ENCODE peak calls at places on chromosomes 1 and 21, in six cellular contexts. One of them, this sample, is unnamed.
A peak's percentile ranks its signal among the peaks of the same experiment; 100 is the strongest.

GRCh38 chr1:188958461-188959115 is 1519.1 kb downstream of the BRINP3 start:
- DNase-seq in T-helper 9 cell: no peak
- DNase-seq in HT-29: no peak
- DNase-seq in GM13976: no peak
- DNase-seq in H54: no peak
- DNase-seq in stimulated activated CD8-positive, alpha-beta memory T cell treated with anti-CD3 and anti-CD28 coated beads, Interleukin-4, amount 100 ng/mL, for 24 hours: no peak
- DNase-seq in this sample: no peak

GRCh38 chr1:19468397-19468956 is 16.9 kb downstream of the CAPZB start:
- DNase-seq in GM13976: no peak
- DNase-seq in stimulated activated CD8-positive, alpha-beta memory T cell treated with anti-CD3 and anti-CD28 coated beads, Interleukin-4, amount 100 ng/mL, for 24 hours: peak; percentile 47
- DNase-seq in T-helper 9 cell: peak; percentile 48
- DNase-seq in HT-29: peak; percentile 82
- DNase-seq in H54: no peak
- DNase-seq in this sample: no peak

GRCh38 chr1:112337028-112337531 is 58.9 kb upstream of the CTTNBP2NL start:
- DNase-seq in H54: peak; percentile 45
- DNase-seq in T-helper 9 cell: no peak
- DNase-seq in HT-29: peak; percentile 76
- DNase-seq in stimulated activated CD8-positive, alpha-beta memory T cell treated with anti-CD3 and anti-CD28 coated beads, Interleukin-4, amount 100 ng/mL, for 24 hours: no peak
- DNase-seq in GM13976: peak; percentile 30
- DNase-seq in this sample: peak; percentile 24

GRCh38 chr1:2443285-2444137 is 31.1 kb upstream of the PEX10 start:
- DNase-seq in HT-29: no peak
- DNase-seq in H54: no peak
- DNase-seq in GM13976: no peak
- DNase-seq in T-helper 9 cell: no peak
- DNase-seq in stimulated activated CD8-positive, alpha-beta memory T cell treated with anti-CD3 and anti-CD28 coated beads, Interleukin-4, amount 100 ng/mL, for 24 hours: no peak
- DNase-seq in this sample: no peak

GRCh38 chr1:232983375-232983774 is 33.0 kb downstream of the NTPCR start:
- DNase-seq in GM13976: no peak
- DNase-seq in HT-29: no peak
- DNase-seq in stimulated activated CD8-positive, alpha-beta memory T cell treated with anti-CD3 and anti-CD28 coated beads, Interleukin-4, amount 100 ng/mL, for 24 hours: no peak
- DNase-seq in H54: no peak
- DNase-seq in T-helper 9 cell: no peak
- DNase-seq in this sample: no peak

GRCh38 chr1:60041783-60042182 is 31.8 kb downstream of the C1orf87 start:
- DNase-seq in T-helper 9 cell: no peak
- DNase-seq in H54: no peak
- DNase-seq in HT-29: no peak
- DNase-seq in stimulated activated CD8-positive, alpha-beta memory T cell treated with anti-CD3 and anti-CD28 coated beads, Interleukin-4, amount 100 ng/mL, for 24 hours: no peak
- DNase-seq in GM13976: no peak
- DNase-seq in this sample: no peak

GRCh38 chr1:229751629-229752028 is 125.6 kb downstream of the URB2 start:
- DNase-seq in H54: no peak
- DNase-seq in GM13976: no peak
- DNase-seq in stimulated activated CD8-positive, alpha-beta memory T cell treated with anti-CD3 and anti-CD28 coated beads, Interleukin-4, amount 100 ng/mL, for 24 hours: no peak
- DNase-seq in T-helper 9 cell: no peak
- DNase-seq in HT-29: no peak
- DNase-seq in this sample: no peak

GRCh38 chr1:85274969-85275453 is 1.4 kb downstream of the BCL10 start:
- DNase-seq in HT-29: peak; percentile 69
- DNase-seq in stimulated activated CD8-positive, alpha-beta memory T cell treated with anti-CD3 and anti-CD28 coated beads, Interleukin-4, amount 100 ng/mL, for 24 hours: no peak
- DNase-seq in GM13976: no peak
- DNase-seq in H54: no peak
- DNase-seq in T-helper 9 cell: no peak
- DNase-seq in this sample: no peak

GRCh38 chr1:67896826-67897225 is 63.6 kb upstream of the GNG12 start:
- DNase-seq in T-helper 9 cell: no peak
- DNase-seq in stimulated activated CD8-positive, alpha-beta memory T cell treated with anti-CD3 and anti-CD28 coated beads, Interleukin-4, amount 100 ng/mL, for 24 hours: no peak
- DNase-seq in H54: no peak
- DNase-seq in HT-29: peak; percentile 69
- DNase-seq in GM13976: no peak
- DNase-seq in this sample: no peak

GRCh38 chr1:94792473-94792875 is 27.7 kb upstream of the SLC44A3 start:
- DNase-seq in GM13976: peak; percentile 47
- DNase-seq in H54: peak; percentile 15
- DNase-seq in T-helper 9 cell: no peak
- DNase-seq in HT-29: peak; percentile 19
- DNase-seq in stimulated activated CD8-positive, alpha-beta memory T cell treated with anti-CD3 and anti-CD28 coated beads, Interleukin-4, amount 100 ng/mL, for 24 hours: no peak
- DNase-seq in this sample: peak; percentile 64

GRCh38 chr1:9200441-9200840 is 34.1 kb upstream of the H6PD start:
- DNase-seq in stimulated activated CD8-positive, alpha-beta memory T cell treated with anti-CD3 and anti-CD28 coated beads, Interleukin-4, amount 100 ng/mL, for 24 hours: no peak
- DNase-seq in HT-29: no peak
- DNase-seq in H54: no peak
- DNase-seq in T-helper 9 cell: no peak
- DNase-seq in GM13976: no peak
- DNase-seq in this sample: no peak

GRCh38 chr1:236010443-236010842 is 54.4 kb downstream of the NID1 start:
- DNase-seq in T-helper 9 cell: no peak
- DNase-seq in GM13976: no peak
- DNase-seq in HT-29: no peak
- DNase-seq in H54: no peak
- DNase-seq in stimulated activated CD8-positive, alpha-beta memory T cell treated with anti-CD3 and anti-CD28 coated beads, Interleukin-4, amount 100 ng/mL, for 24 hours: no peak
- DNase-seq in this sample: no peak

GRCh38 chr1:82562448-82562847 is 761.7 kb downstream of the ADGRL2 start:
- DNase-seq in stimulated activated CD8-positive, alpha-beta memory T cell treated with anti-CD3 and anti-CD28 coated beads, Interleukin-4, amount 100 ng/mL, for 24 hours: no peak
- DNase-seq in GM13976: no peak
- DNase-seq in HT-29: no peak
- DNase-seq in T-helper 9 cell: no peak
- DNase-seq in H54: no peak
- DNase-seq in this sample: no peak

GRCh38 chr1:201376464-201377374 is 761 bp downstream of the TNNT2 start:
- DNase-seq in T-helper 9 cell: no peak
- DNase-seq in H54: peak; percentile 75
- DNase-seq in HT-29: peak; percentile 75
- DNase-seq in GM13976: peak; percentile 75
- DNase-seq in stimulated activated CD8-positive, alpha-beta memory T cell treated with anti-CD3 and anti-CD28 coated beads, Interleukin-4, amount 100 ng/mL, for 24 hours: no peak
- DNase-seq in this sample: no peak

GRCh38 chr1:28601696-28602095 is 9.6 kb downstream of the RAB42 start:
- DNase-seq in H54: peak; percentile 74
- DNase-seq in stimulated activated CD8-positive, alpha-beta memory T cell treated with anti-CD3 and anti-CD28 coated beads, Interleukin-4, amount 100 ng/mL, for 24 hours: no peak
- DNase-seq in GM13976: no peak
- DNase-seq in HT-29: no peak
- DNase-seq in T-helper 9 cell: no peak
- DNase-seq in this sample: no peak

GRCh38 chr1:246246430-246246829 is 260.6 kb downstream of the SMYD3 start:
- DNase-seq in T-helper 9 cell: no peak
- DNase-seq in H54: no peak
- DNase-seq in stimulated activated CD8-positive, alpha-beta memory T cell treated with anti-CD3 and anti-CD28 coated beads, Interleukin-4, amount 100 ng/mL, for 24 hours: no peak
- DNase-seq in HT-29: peak; percentile 3
- DNase-seq in GM13976: no peak
- DNase-seq in this sample: no peak

GRCh38 chr1:58857673-58858343 is 74.0 kb upstream of the JUN start:
- DNase-seq in GM13976: peak; percentile 20
- DNase-seq in stimulated activated CD8-positive, alpha-beta memory T cell treated with anti-CD3 and anti-CD28 coated beads, Interleukin-4, amount 100 ng/mL, for 24 hours: no peak
- DNase-seq in T-helper 9 cell: no peak
- DNase-seq in HT-29: no peak
- DNase-seq in H54: no peak
- DNase-seq in this sample: no peak

GRCh38 chr1:193335797-193336428 is 149.5 kb upstream of the B3GALT2 start:
- DNase-seq in stimulated activated CD8-positive, alpha-beta memory T cell treated with anti-CD3 and anti-CD28 coated beads, Interleukin-4, amount 100 ng/mL, for 24 hours: no peak
- DNase-seq in T-helper 9 cell: no peak
- DNase-seq in HT-29: no peak
- DNase-seq in H54: no peak
- DNase-seq in GM13976: no peak
- DNase-seq in this sample: no peak

GRCh38 chr1:110196917-110197782 is 13.0 kb upstream of the KCNC4 start:
- DNase-seq in GM13976: peak; percentile 91
- DNase-seq in T-helper 9 cell: peak; percentile 34
- DNase-seq in H54: peak; percentile 88
- DNase-seq in HT-29: peak; percentile 55
- DNase-seq in stimulated activated CD8-positive, alpha-beta memory T cell treated with anti-CD3 and anti-CD28 coated beads, Interleukin-4, amount 100 ng/mL, for 24 hours: peak; percentile 22
- DNase-seq in this sample: peak; percentile 56

GRCh38 chr1:186511761-186512637 is 51.1 kb upstream of the PDC start:
- DNase-seq in GM13976: no peak
- DNase-seq in H54: no peak
- DNase-seq in T-helper 9 cell: no peak
- DNase-seq in HT-29: peak; percentile 82
- DNase-seq in stimulated activated CD8-positive, alpha-beta memory T cell treated with anti-CD3 and anti-CD28 coated beads, Interleukin-4, amount 100 ng/mL, for 24 hours: no peak
- DNase-seq in this sample: no peak

GRCh38 chr1:170657275-170657853 is 6.6 kb upstream of the PRRX1 start:
- DNase-seq in H54: no peak
- DNase-seq in stimulated activated CD8-positive, alpha-beta memory T cell treated with anti-CD3 and anti-CD28 coated beads, Interleukin-4, amount 100 ng/mL, for 24 hours: no peak
- DNase-seq in HT-29: no peak
- DNase-seq in T-helper 9 cell: no peak
- DNase-seq in GM13976: peak; percentile 17
- DNase-seq in this sample: no peak

GRCh38 chr21:45330075-45330781 is 42.5 kb upstream of the POFUT2 start:
- DNase-seq in GM13976: no peak
- DNase-seq in stimulated activated CD8-positive, alpha-beta memory T cell treated with anti-CD3 and anti-CD28 coated beads, Interleukin-4, amount 100 ng/mL, for 24 hours: no peak
- DNase-seq in HT-29: peak; percentile 82
- DNase-seq in T-helper 9 cell: no peak
- DNase-seq in H54: peak; percentile 94
- DNase-seq in this sample: no peak

GRCh38 chr1:166089804-166090203 is 77.0 kb downstream of the FAM78B start:
- DNase-seq in HT-29: no peak
- DNase-seq in H54: no peak
- DNase-seq in T-helper 9 cell: no peak
- DNase-seq in stimulated activated CD8-positive, alpha-beta memory T cell treated with anti-CD3 and anti-CD28 coated beads, Interleukin-4, amount 100 ng/mL, for 24 hours: no peak
- DNase-seq in GM13976: peak; percentile 50
- DNase-seq in this sample: no peak

GRCh38 chr1:93143136-93143535 is 37.1 kb downstream of the TMED5 start:
- DNase-seq in GM13976: no peak
- DNase-seq in HT-29: no peak
- DNase-seq in T-helper 9 cell: no peak
- DNase-seq in stimulated activated CD8-positive, alpha-beta memory T cell treated with anti-CD3 and anti-CD28 coated beads, Interleukin-4, amount 100 ng/mL, for 24 hours: no peak
- DNase-seq in H54: no peak
- DNase-seq in this sample: no peak

GRCh38 chr1:118117521-118117920 is 67.5 kb downstream of the SPAG17 start:
- DNase-seq in HT-29: no peak
- DNase-seq in GM13976: no peak
- DNase-seq in H54: no peak
- DNase-seq in T-helper 9 cell: no peak
- DNase-seq in stimulated activated CD8-positive, alpha-beta memory T cell treated with anti-CD3 and anti-CD28 coated beads, Interleukin-4, amount 100 ng/mL, for 24 hours: no peak
- DNase-seq in this sample: no peak

GRCh38 chr1:202711949-202712635 is 1.8 kb upstream of the SYT2 start:
- DNase-seq in T-helper 9 cell: no peak
- DNase-seq in HT-29: no peak
- DNase-seq in GM13976: no peak
- DNase-seq in H54: no peak
- DNase-seq in stimulated activated CD8-positive, alpha-beta memory T cell treated with anti-CD3 and anti-CD28 coated beads, Interleukin-4, amount 100 ng/mL, for 24 hours: no peak
- DNase-seq in this sample: no peak

GRCh38 chr1:197954718-197955418 is 37.7 kb downstream of the LHX9 start:
- DNase-seq in stimulated activated CD8-positive, alpha-beta memory T cell treated with anti-CD3 and anti-CD28 coated beads, Interleukin-4, amount 100 ng/mL, for 24 hours: no peak
- DNase-seq in GM13976: no peak
- DNase-seq in T-helper 9 cell: no peak
- DNase-seq in H54: no peak
- DNase-seq in HT-29: no peak
- DNase-seq in this sample: no peak

GRCh38 chr1:153265457-153265856 is 6.0 kb downstream of the LORICRIN start:
- DNase-seq in H54: no peak
- DNase-seq in GM13976: no peak
- DNase-seq in T-helper 9 cell: no peak
- DNase-seq in stimulated activated CD8-positive, alpha-beta memory T cell treated with anti-CD3 and anti-CD28 coated beads, Interleukin-4, amount 100 ng/mL, for 24 hours: no peak
- DNase-seq in HT-29: no peak
- DNase-seq in this sample: no peak

GRCh38 chr1:30613188-30613587 is 110.2 kb downstream of the MATN1 start:
- DNase-seq in GM13976: no peak
- DNase-seq in T-helper 9 cell: no peak
- DNase-seq in HT-29: no peak
- DNase-seq in H54: no peak
- DNase-seq in stimulated activated CD8-positive, alpha-beta memory T cell treated with anti-CD3 and anti-CD28 coated beads, Interleukin-4, amount 100 ng/mL, for 24 hours: no peak
- DNase-seq in this sample: no peak

GRCh38 chr1:7769673-7770412 is 1.3 kb upstream of the VAMP3 start:
- DNase-seq in HT-29: no peak
- DNase-seq in T-helper 9 cell: no peak
- DNase-seq in GM13976: no peak
- DNase-seq in H54: no peak
- DNase-seq in stimulated activated CD8-positive, alpha-beta memory T cell treated with anti-CD3 and anti-CD28 coated beads, Interleukin-4, amount 100 ng/mL, for 24 hours: no peak
- DNase-seq in this sample: no peak

GRCh38 chr1:164180824-164181223 is 378.2 kb upstream of the PBX1 start:
- DNase-seq in GM13976: no peak
- DNase-seq in T-helper 9 cell: no peak
- DNase-seq in HT-29: no peak
- DNase-seq in H54: no peak
- DNase-seq in stimulated activated CD8-positive, alpha-beta memory T cell treated with anti-CD3 and anti-CD28 coated beads, Interleukin-4, amount 100 ng/mL, for 24 hours: no peak
- DNase-seq in this sample: no peak

GRCh38 chr21:29343517-29343916 is 44.8 kb downstream of the BACH1 start:
- DNase-seq in stimulated activated CD8-positive, alpha-beta memory T cell treated with anti-CD3 and anti-CD28 coated beads, Interleukin-4, amount 100 ng/mL, for 24 hours: no peak
- DNase-seq in HT-29: no peak
- DNase-seq in H54: peak; percentile 23
- DNase-seq in T-helper 9 cell: no peak
- DNase-seq in GM13976: no peak
- DNase-seq in this sample: no peak

GRCh38 chr1:91765880-91766443 is 120.0 kb downstream of the TGFBR3 start:
- DNase-seq in T-helper 9 cell: no peak
- DNase-seq in H54: no peak
- DNase-seq in HT-29: no peak
- DNase-seq in GM13976: no peak
- DNase-seq in stimulated activated CD8-positive, alpha-beta memory T cell treated with anti-CD3 and anti-CD28 coated beads, Interleukin-4, amount 100 ng/mL, for 24 hours: no peak
- DNase-seq in this sample: peak; percentile 56

GRCh38 chr1:245874942-245875580 is 632.0 kb downstream of the SMYD3 start:
- DNase-seq in HT-29: peak; percentile 28
- DNase-seq in H54: no peak
- DNase-seq in stimulated activated CD8-positive, alpha-beta memory T cell treated with anti-CD3 and anti-CD28 coated beads, Interleukin-4, amount 100 ng/mL, for 24 hours: no peak
- DNase-seq in GM13976: no peak
- DNase-seq in T-helper 9 cell: no peak
- DNase-seq in this sample: no peak

GRCh38 chr1:156435551-156436318 is 64.8 kb downstream of the MEF2D start:
- DNase-seq in T-helper 9 cell: peak; percentile 19
- DNase-seq in H54: no peak
- DNase-seq in GM13976: peak; percentile 57
- DNase-seq in stimulated activated CD8-positive, alpha-beta memory T cell treated with anti-CD3 and anti-CD28 coated beads, Interleukin-4, amount 100 ng/mL, for 24 hours: no peak
- DNase-seq in HT-29: no peak
- DNase-seq in this sample: no peak